ENCODE peak calls at places on chromosomes 2 and 18, in five cellular contexts. One of them, this sample, is unnamed.

GRCh38 chr2:3451926-3452671 is 67.2 kb downstream of the ADI1 start:
- ATAC-seq in mucosa of descending colon: no peak
- ATAC-seq in heart right ventricle: no peak
- ATAC-seq in activated naive CD4-positive, alpha-beta T cell treated with anti-CD3 and anti-CD28 coated beads, Interleukin-2, amount 50 U/mL, for 72 hours: no peak
- ATAC-seq in lung: no peak
- ATAC-seq in this sample: no peak

GRCh38 chr2:46780801-46781445 is 134.7 kb downstream of the MCFD2 start:
- ATAC-seq in mucosa of descending colon: peak
- ATAC-seq in heart right ventricle: peak
- ATAC-seq in activated naive CD4-positive, alpha-beta T cell treated with anti-CD3 and anti-CD28 coated beads, Interleukin-2, amount 50 U/mL, for 72 hours: no peak
- ATAC-seq in lung: no peak
- ATAC-seq in this sample: no peak

GRCh38 chr18:34880882-34881852 is 160.0 kb upstream of the MAPRE2 start:
- ATAC-seq in mucosa of descending colon: no peak
- ATAC-seq in heart right ventricle: no peak
- ATAC-seq in activated naive CD4-positive, alpha-beta T cell treated with anti-CD3 and anti-CD28 coated beads, Interleukin-2, amount 50 U/mL, for 72 hours: no peak
- ATAC-seq in lung: no peak
- ATAC-seq in this sample: no peak

GRCh38 chr2:164657129-164657528 is 35.8 kb upstream of the GRB14 start:
- ATAC-seq in mucosa of descending colon: no peak
- ATAC-seq in heart right ventricle: no peak
- ATAC-seq in activated naive CD4-positive, alpha-beta T cell treated with anti-CD3 and anti-CD28 coated beads, Interleukin-2, amount 50 U/mL, for 72 hours: no peak
- ATAC-seq in lung: no peak
- ATAC-seq in this sample: no peak

GRCh38 chr18:32425466-32425865 is 45.2 kb downstream of the GAREM1 start:
- ATAC-seq in mucosa of descending colon: no peak
- ATAC-seq in heart right ventricle: no peak
- ATAC-seq in activated naive CD4-positive, alpha-beta T cell treated with anti-CD3 and anti-CD28 coated beads, Interleukin-2, amount 50 U/mL, for 72 hours: no peak
- ATAC-seq in lung: peak
- ATAC-seq in this sample: no peak

GRCh38 chr2:1054399-1054798 is 103.8 kb downstream of the SNTG2 start:
- ATAC-seq in mucosa of descending colon: no peak
- ATAC-seq in heart right ventricle: no peak
- ATAC-seq in activated naive CD4-positive, alpha-beta T cell treated with anti-CD3 and anti-CD28 coated beads, Interleukin-2, amount 50 U/mL, for 72 hours: no peak
- ATAC-seq in lung: no peak
- ATAC-seq in this sample: no peak

GRCh38 chr2:128282246-128282975 is 36.3 kb downstream of the HS6ST1 start:
- ATAC-seq in mucosa of descending colon: no peak
- ATAC-seq in heart right ventricle: no peak
- ATAC-seq in activated naive CD4-positive, alpha-beta T cell treated with anti-CD3 and anti-CD28 coated beads, Interleukin-2, amount 50 U/mL, for 72 hours: no peak
- ATAC-seq in lung: no peak
- ATAC-seq in this sample: no peak

GRCh38 chr2:144516417-144516980 is 3.4 kb downstream of the ZEB2 start:
- ATAC-seq in mucosa of descending colon: peak
- ATAC-seq in heart right ventricle: no peak
- ATAC-seq in activated naive CD4-positive, alpha-beta T cell treated with anti-CD3 and anti-CD28 coated beads, Interleukin-2, amount 50 U/mL, for 72 hours: peak
- ATAC-seq in lung: peak
- ATAC-seq in this sample: peak

GRCh38 chr2:232532406-232532805 is 6.4 kb downstream of the CHRND start:
- ATAC-seq in mucosa of descending colon: no peak
- ATAC-seq in heart right ventricle: peak
- ATAC-seq in activated naive CD4-positive, alpha-beta T cell treated with anti-CD3 and anti-CD28 coated beads, Interleukin-2, amount 50 U/mL, for 72 hours: no peak
- ATAC-seq in lung: no peak
- ATAC-seq in this sample: no peak

GRCh38 chr2:178863130-178863855 is 56.1 kb upstream of the TTN start:
- ATAC-seq in mucosa of descending colon: no peak
- ATAC-seq in heart right ventricle: no peak
- ATAC-seq in activated naive CD4-positive, alpha-beta T cell treated with anti-CD3 and anti-CD28 coated beads, Interleukin-2, amount 50 U/mL, for 72 hours: no peak
- ATAC-seq in lung: peak
- ATAC-seq in this sample: no peak

GRCh38 chr2:200533754-200534153 is 7.7 kb downstream of the SGO2 start:
- ATAC-seq in mucosa of descending colon: no peak
- ATAC-seq in heart right ventricle: no peak
- ATAC-seq in activated naive CD4-positive, alpha-beta T cell treated with anti-CD3 and anti-CD28 coated beads, Interleukin-2, amount 50 U/mL, for 72 hours: no peak
- ATAC-seq in lung: no peak
- ATAC-seq in this sample: no peak

GRCh38 chr18:76363451-76364120 is 131.5 kb downstream of the ZNF516 start:
- ATAC-seq in mucosa of descending colon: no peak
- ATAC-seq in heart right ventricle: no peak
- ATAC-seq in activated naive CD4-positive, alpha-beta T cell treated with anti-CD3 and anti-CD28 coated beads, Interleukin-2, amount 50 U/mL, for 72 hours: no peak
- ATAC-seq in lung: no peak
- ATAC-seq in this sample: no peak

GRCh38 chr2:133927894-133928293 is 326.0 kb upstream of the MGAT5 start:
- ATAC-seq in mucosa of descending colon: no peak
- ATAC-seq in heart right ventricle: no peak
- ATAC-seq in activated naive CD4-positive, alpha-beta T cell treated with anti-CD3 and anti-CD28 coated beads, Interleukin-2, amount 50 U/mL, for 72 hours: no peak
- ATAC-seq in lung: no peak
- ATAC-seq in this sample: no peak

GRCh38 chr2:33791625-33792024 is 192.5 kb upstream of the FAM98A start:
- ATAC-seq in mucosa of descending colon: no peak
- ATAC-seq in heart right ventricle: no peak
- ATAC-seq in activated naive CD4-positive, alpha-beta T cell treated with anti-CD3 and anti-CD28 coated beads, Interleukin-2, amount 50 U/mL, for 72 hours: no peak
- ATAC-seq in lung: no peak
- ATAC-seq in this sample: no peak

GRCh38 chr2:163420604-163421003 is 315.2 kb downstream of the FIGN start:
- ATAC-seq in mucosa of descending colon: no peak
- ATAC-seq in heart right ventricle: no peak
- ATAC-seq in activated naive CD4-positive, alpha-beta T cell treated with anti-CD3 and anti-CD28 coated beads, Interleukin-2, amount 50 U/mL, for 72 hours: no peak
- ATAC-seq in lung: no peak
- ATAC-seq in this sample: no peak